ENCODE peak calls at places on chromosomes 13 and 19, in five cellular contexts. W, T, J, V and Z are unnamed samples.

GRCh38 chr13:38223093-38223492 is 126.6 kb upstream of the UFM1 start:
- DNase-seq in W (no peak), J (no peak), T (no peak), V (peak; percentile 24), Z (peak; percentile 11)

GRCh38 chr19:3907626-3908265 is 25.1 kb upstream of the NMRK2 start:
- DNase-seq in V (no peak), W (no peak), T (no peak), J (no peak), Z (no peak)

GRCh38 chr13:113137656-113138292 is 15.2 kb downstream of the F10 start:
- DNase-seq in W (no peak), T (no peak), V (no peak), J (peak; percentile 24), Z (peak; percentile 5)

GRCh38 chr13:33945477-33945876 is 127.5 kb downstream of the RFC3 start:
- DNase-seq in T (no peak), J (no peak), V (no peak), W (no peak), Z (no peak)

GRCh38 chr19:1211494-1212234 is 6.1 kb downstream of the STK11 start:
- DNase-seq in J (peak; percentile 65), T (no peak), V (no peak), W (no peak), Z (no peak)

GRCh38 chr19:10655457-10656312 is 1.5 kb downstream of the ILF3 start:
- DNase-seq in T (no peak), V (no peak), J (no peak), W (no peak), Z (peak; percentile 29)

GRCh38 chr19:41192574-41193419 is at the start of gene CYP2S1:
- DNase-seq in T (no peak), W (no peak), J (no peak), V (peak; percentile 58), Z (no peak)

GRCh38 chr19:49499030-49499670 is 2.9 kb downstream of the RPS11 start:
- DNase-seq in V (no peak), T (no peak), W (no peak), J (no peak), Z (no peak)

GRCh38 chr13:64993514-64994164 is 2236.5 kb downstream of the PCDH9 start:
- DNase-seq in J (no peak), T (no peak), V (no peak), W (no peak), Z (no peak)

GRCh38 chr13:113729329-113730019 is 29.6 kb upstream of the TMEM255B start:
- DNase-seq in W (no peak), J (no peak), T (no peak), V (no peak), Z (peak; percentile 18)

GRCh38 chr19:56252699-56253422 is 19.7 kb upstream of the EDDM13 start:
- DNase-seq in J (peak; percentile 81), T (peak; percentile 22), W (peak; percentile 0), V (peak; percentile 77), Z (peak; percentile 95)

GRCh38 chr13:85724554-85725432 is 74.4 kb downstream of the SLITRK6 start:
- DNase-seq in T (no peak), V (no peak), J (no peak), W (no peak), Z (no peak)

GRCh38 chr19:8194528-8195275 is 14.5 kb upstream of the CERS4 start:
- DNase-seq in J (no peak), W (no peak), T (no peak), V (no peak), Z (peak; percentile 11)

GRCh38 chr19:8036438-8037099 is 16.0 kb upstream of the CCL25 start:
- DNase-seq in T (no peak), J (no peak), W (no peak), V (no peak), Z (no peak)

GRCh38 chr19:3359850-3360493 is 6.4 kb upstream of the NFIC start:
- DNase-seq in W (no peak), V (peak; percentile 69), J (no peak), T (no peak), Z (no peak)

GRCh38 chr19:29277107-29277506 is 64.2 kb upstream of the UQCRFS1 start:
- DNase-seq in T (no peak), J (no peak), V (no peak), W (no peak), Z (no peak)

GRCh38 chr19:45881082-45881908 is 4.6 kb downstream of the IRF2BP1 start:
- DNase-seq in T (no peak), W (no peak), J (no peak), V (no peak), Z (no peak)

GRCh38 chr19:19655051-19655594 is 8.4 kb downstream of the ATP13A1 start:
- DNase-seq in J (no peak), T (no peak), V (no peak), W (no peak), Z (no peak)

GRCh38 chr19:55251296-55252081 is 7.3 kb downstream of the PPP6R1 start:
- DNase-seq in V (no peak), J (no peak), T (no peak), W (no peak), Z (no peak)

GRCh38 chr19:33828266-33829075 is 31.8 kb downstream of the KCTD15 start:
- DNase-seq in W (no peak), T (no peak), J (peak; percentile 49), V (no peak), Z (no peak)

GRCh38 chr19:40683437-40683836 is 7.0 kb downstream of the NUMBL start:
- DNase-seq in J (no peak), T (no peak), V (no peak), W (no peak), Z (no peak)

GRCh38 chr13:94550030-94550738 is 45.8 kb downstream of the TGDS start:
- DNase-seq in T (no peak), V (no peak), W (peak; percentile 13), J (no peak), Z (no peak)